ENCODE peak calls at places on chromosomes 2 and 18, in nine cellular contexts. P is activated CD4-positive, CD25-positive, alpha-beta regulatory T cell treated with anti-CD3 and anti-CD28 coated beads, Interleukin-2, amount 50 U/mL, for 16 hours; O is activated naive CD8-positive, alpha-beta T cell treated with anti-CD3 and anti-CD28 coated beads for 36 hours; C is endodermal cell; F is effector CD4-positive, alpha-beta T cell; H is caudate nucleus; K is NCI-H774; R is SHP77; W is GM12892. L is an unnamed sample.

GRCh38 chr2:43636616-43637015 is 444 bp upstream of the PLEKHH2 start:
- DNase-seq in P (no peak), O (peak; percentile 3), C (no peak), F (peak; percentile 9), H (no peak), K (no peak), R (no peak), W (no peak), L (no peak)

GRCh38 chr2:9690252-9690651 is 59.5 kb upstream of the YWHAQ start:
- DNase-seq in P (no peak), O (no peak), C (peak; percentile 48), F (no peak), H (no peak), K (no peak), R (no peak), W (no peak), L (no peak)

GRCh38 chr2:71506754-71507153 is 53.4 kb downstream of the DYSF start:
- DNase-seq in P (no peak), O (no peak), C (no peak), F (no peak), H (no peak), K (no peak), R (no peak), W (no peak), L (no peak)

GRCh38 chr2:135851858-135852257 is 14.9 kb upstream of the LCT start:
- DNase-seq in P (no peak), O (no peak), C (no peak), F (no peak), H (no peak), K (no peak), R (no peak), W (no peak), L (no peak)

GRCh38 chr2:218030409-218031195 is 27.8 kb upstream of the TNS1 start:
- DNase-seq in P (no peak), O (no peak), C (peak; percentile 35), F (no peak), H (no peak), K (no peak), R (no peak), W (no peak), L (no peak)

GRCh38 chr2:170243898-170244297 is 66.0 kb downstream of the MYO3B start:
- DNase-seq in P (no peak), O (no peak), C (no peak), F (no peak), H (no peak), K (no peak), R (no peak), W (no peak), L (no peak)

GRCh38 chr2:118830886-118831285 is 16.6 kb downstream of the EN1 start:
- DNase-seq in P (no peak), O (no peak), C (no peak), F (no peak), H (no peak), K (no peak), R (no peak), W (no peak), L (no peak)

GRCh38 chr2:55839182-55839819 is 84.3 kb downstream of the EFEMP1 start:
- DNase-seq in P (no peak), O (no peak), C (peak; percentile 57), F (no peak), H (no peak), K (peak; percentile 83), R (peak; percentile 98), W (no peak), L (no peak)

GRCh38 chr2:1830936-1831616 is 86.8 kb upstream of the PXDN start:
- DNase-seq in P (no peak), O (no peak), C (no peak), F (no peak), H (no peak), K (no peak), R (no peak), W (no peak), L (no peak)

GRCh38 chr18:75139226-75139911 is 69.6 kb downstream of the PTGR3 start:
- DNase-seq in P (no peak), O (no peak), C (peak; percentile 16), F (no peak), H (no peak), K (no peak), R (no peak), W (no peak), L (no peak)

GRCh38 chr2:69021727-69022126 is 8.7 kb downstream of the ANTXR1 start:
- DNase-seq in P (no peak), O (no peak), C (no peak), F (no peak), H (no peak), K (no peak), R (no peak), W (no peak), L (no peak)

GRCh38 chr2:153864022-153864421 is 7.7 kb upstream of the GALNT13 start:
- DNase-seq in P (no peak), O (no peak), C (no peak), F (no peak), H (no peak), K (no peak), R (no peak), W (no peak), L (no peak)

L was measured in GM18507.